ENCODE peak calls at places on chromosomes 3 and 15, in ten cellular contexts. N, W, Y, J, T, D, C, A, P and I are unnamed samples.

GRCh38 chr3:124557433-124558232 is 172.6 kb upstream of the UMPS start:
- DNase-seq in N (no peak), W (no peak), Y (no peak), J (peak), T (no peak), D (peak), C (peak), A (no peak), P (no peak), I (no peak)

GRCh38 chr3:152403632-152404066 is 134.9 kb downstream of the MBNL1 start:
- DNase-seq in N (peak), W (no peak), Y (peak), J (peak), T (no peak), D (no peak), C (peak), A (no peak), P (no peak), I (peak)

GRCh38 chr15:77097921-77098320 is 27.0 kb upstream of the TSPAN3 start:
- DNase-seq in N (no peak), W (no peak), Y (no peak), J (no peak), T (no peak), D (no peak), C (no peak), A (no peak), P (no peak), I (no peak)

GRCh38 chr3:140050977-140051957 is 116.3 kb downstream of the CLSTN2 start:
- DNase-seq in N (no peak), W (no peak), Y (no peak), J (no peak), T (no peak), D (no peak), C (no peak), A (no peak), P (no peak), I (no peak)

GRCh38 chr3:57062119-57062631 is 1.7 kb downstream of the SPATA12 start:
- DNase-seq in N (no peak), W (no peak), Y (no peak), J (peak), T (peak), D (no peak), C (no peak), A (no peak), P (no peak), I (no peak)

GRCh38 chr3:188842628-188843027 is 329.1 kb upstream of the TPRG1 start:
- DNase-seq in N (no peak), W (no peak), Y (no peak), J (no peak), T (no peak), D (peak), C (no peak), A (no peak), P (no peak), I (no peak)

GRCh38 chr3:194274424-194275085 is 76.6 kb downstream of the CPN2 start:
- DNase-seq in N (no peak), W (no peak), Y (no peak), J (no peak), T (no peak), D (no peak), C (peak), A (no peak), P (no peak), I (no peak)

GRCh38 chr15:79065744-79066376 is 24.7 kb downstream of the RASGRF1 start:
- DNase-seq in N (no peak), W (no peak), Y (no peak), J (no peak), T (no peak), D (no peak), C (no peak), A (no peak), P (no peak), I (no peak)

GRCh38 chr3:190012784-190013183 is 107.9 kb downstream of the P3H2 start:
- DNase-seq in N (no peak), W (no peak), Y (no peak), J (no peak), T (no peak), D (no peak), C (no peak), A (no peak), P (no peak), I (no peak)

GRCh38 chr3:2511356-2511755 is 412.7 kb downstream of the CNTN4 start:
- DNase-seq in N (no peak), W (no peak), Y (peak), J (no peak), T (no peak), D (no peak), C (no peak), A (no peak), P (no peak), I (peak)

GRCh38 chr3:126102530-126102951 is 18.6 kb upstream of the SLC41A3 start:
- DNase-seq in N (no peak), W (no peak), Y (peak), J (peak), T (no peak), D (no peak), C (peak), A (no peak), P (peak), I (no peak)

GRCh38 chr15:66923438-66923881 is 141.9 kb upstream of the SMAD3 start:
- DNase-seq in N (no peak), W (peak), Y (no peak), J (peak), T (no peak), D (peak), C (no peak), A (no peak), P (no peak), I (no peak)

GRCh38 chr3:50122661-50123391 is 32.3 kb upstream of the SEMA3F start:
- DNase-seq in N (no peak), W (no peak), Y (no peak), J (no peak), T (no peak), D (no peak), C (peak), A (no peak), P (no peak), I (peak)

GRCh38 chr15:44427756-44428724 is 611 bp downstream of the CTDSPL2 start:
- DNase-seq in N (peak), W (no peak), Y (no peak), J (peak), T (no peak), D (peak), C (peak), A (no peak), P (peak), I (no peak)

GRCh38 chr3:126287171-126287535 is 70.1 kb downstream of the KLF15 start:
- DNase-seq in N (no peak), W (no peak), Y (no peak), J (no peak), T (no peak), D (no peak), C (no peak), A (no peak), P (no peak), I (no peak)

GRCh38 chr15:47182818-47183217 is 534.5 kb upstream of the SEMA6D start:
- DNase-seq in N (no peak), W (no peak), Y (no peak), J (no peak), T (no peak), D (no peak), C (no peak), A (no peak), P (no peak), I (no peak)

GRCh38 chr15:100082761-100083402 is 258.9 kb downstream of the ADAMTS17 start:
- DNase-seq in N (no peak), W (no peak), Y (no peak), J (no peak), T (no peak), D (no peak), C (no peak), A (no peak), P (no peak), I (no peak)

GRCh38 chr3:167350245-167350862 is 29.7 kb downstream of the ZBBX start:
- DNase-seq in N (no peak), W (no peak), Y (no peak), J (no peak), T (peak), D (no peak), C (no peak), A (no peak), P (no peak), I (no peak)

GRCh38 chr3:183298708-183299153 is 45.7 kb downstream of the B3GNT5 start:
- DNase-seq in N (peak), W (no peak), Y (peak), J (peak), T (no peak), D (peak), C (peak), A (no peak), P (no peak), I (peak)

GRCh38 chr3:102529452-102529851 is 94.6 kb downstream of the ZPLD1 start:
- DNase-seq in N (no peak), W (no peak), Y (no peak), J (no peak), T (no peak), D (peak), C (no peak), A (no peak), P (no peak), I (no peak)

GRCh38 chr3:101219842-101220560 is 100.4 kb downstream of the IMPG2 start:
- DNase-seq in N (no peak), W (no peak), Y (no peak), J (no peak), T (no peak), D (no peak), C (no peak), A (no peak), P (no peak), I (peak)

GRCh38 chr3:151837057-151837456 is 23.1 kb downstream of the AADAC start:
- DNase-seq in N (peak), W (no peak), Y (no peak), J (no peak), T (no peak), D (peak), C (no peak), A (no peak), P (no peak), I (no peak)

GRCh38 chr3:111691293-111691909 is 96.3 kb upstream of the ZBED2 start:
- DNase-seq in N (no peak), W (no peak), Y (no peak), J (no peak), T (no peak), D (peak), C (no peak), A (no peak), P (no peak), I (no peak)

GRCh38 chr3:78140866-78141658 is 1101.2 kb downstream of the ROBO2 start:
- DNase-seq in N (peak), W (no peak), Y (no peak), J (no peak), T (no peak), D (peak), C (no peak), A (no peak), P (no peak), I (no peak)

GRCh38 chr3:189340680-189341460 is 169.1 kb downstream of the TPRG1 start:
- DNase-seq in N (no peak), W (peak), Y (no peak), J (no peak), T (no peak), D (peak), C (peak), A (no peak), P (no peak), I (no peak)

GRCh38 chr3:38978729-38979128 is 73.0 kb downstream of the SCN11A start:
- DNase-seq in N (no peak), W (no peak), Y (no peak), J (no peak), T (no peak), D (no peak), C (no peak), A (no peak), P (no peak), I (no peak)

GRCh38 chr3:150105886-150106612 is 135.4 kb upstream of the PFN2 start:
- DNase-seq in N (no peak), W (no peak), Y (no peak), J (no peak), T (no peak), D (peak), C (no peak), A (no peak), P (no peak), I (no peak)